ENCODE peak calls at places on chromosomes 12 and 14, in eight cellular contexts. W, M, F, N, U, Y, L and P are unnamed samples.

GRCh38 chr12:43776498-43776897 is 17.7 kb downstream of the IRAK4 start:
- DNase-seq in W (no peak), M (no peak), F (no peak), N (no peak), U (peak), Y (no peak), L (peak), P (no peak)

GRCh38 chr12:45388545-45388944 is 172.7 kb downstream of the ANO6 start:
- DNase-seq in W (no peak), M (peak), F (no peak), N (peak), U (peak), Y (no peak), L (peak), P (no peak)

GRCh38 chr14:105026789-105027563 is 6.1 kb upstream of the CDCA4 start:
- DNase-seq in W (no peak), M (no peak), F (no peak), N (no peak), U (peak), Y (no peak), L (peak), P (no peak)

GRCh38 chr12:116426391-116427136 is 132.6 kb upstream of the MAP1LC3B2 start:
- DNase-seq in W (peak), M (peak), F (peak), N (peak), U (peak), Y (no peak), L (peak), P (peak)

GRCh38 chr12:25806271-25806670 is 152.2 kb upstream of the RASSF8 start:
- DNase-seq in W (no peak), M (no peak), F (no peak), N (no peak), U (peak), Y (no peak), L (no peak), P (no peak)

GRCh38 chr14:92573761-92574498 is 60.3 kb downstream of the RIN3 start:
- DNase-seq in W (peak), M (no peak), F (no peak), N (no peak), U (no peak), Y (no peak), L (no peak), P (no peak)

GRCh38 chr14:100786131-100786530 is 39.8 kb upstream of the MEG3 start:
- DNase-seq in W (no peak), M (no peak), F (no peak), N (no peak), U (no peak), Y (no peak), L (no peak), P (no peak)

GRCh38 chr12:13986031-13986430 is 4.6 kb upstream of the GRIN2B start:
- DNase-seq in W (no peak), M (no peak), F (no peak), N (no peak), U (no peak), Y (no peak), L (no peak), P (no peak)

GRCh38 chr12:47954058-47954457 is 9.3 kb upstream of the TMEM106C start:
- DNase-seq in W (peak), M (peak), F (no peak), N (no peak), U (no peak), Y (no peak), L (no peak), P (no peak)

GRCh38 chr12:53938276-53939140 is at the start of gene HOXC13:
- DNase-seq in W (no peak), M (no peak), F (peak), N (peak), U (no peak), Y (no peak), L (peak), P (peak)

GRCh38 chr14:75911883-75912282 is 69.9 kb downstream of the TGFB3 start:
- DNase-seq in W (no peak), M (peak), F (no peak), N (no peak), U (no peak), Y (no peak), L (no peak), P (no peak)

GRCh38 chr12:67482751-67483661 is 165.5 kb upstream of the DYRK2 start:
- DNase-seq in W (peak), M (peak), F (peak), N (peak), U (peak), Y (peak), L (no peak), P (no peak)

GRCh38 chr14:56524971-56525677 is 54.5 kb upstream of the TMEM260 start:
- DNase-seq in W (no peak), M (no peak), F (no peak), N (no peak), U (no peak), Y (no peak), L (no peak), P (no peak)

GRCh38 chr12:12398026-12398859 is 41.4 kb downstream of the BORCS5 start:
- DNase-seq in W (peak), M (peak), F (peak), N (peak), U (peak), Y (peak), L (peak), P (peak)

GRCh38 chr12:106300761-106301160 is 1.8 kb upstream of the TCP11L2 start:
- DNase-seq in W (no peak), M (no peak), F (no peak), N (no peak), U (no peak), Y (peak), L (no peak), P (no peak)

GRCh38 chr14:55136868-55137785 is 8.1 kb downstream of the LGALS3 start:
- DNase-seq in W (peak), M (peak), F (peak), N (peak), U (peak), Y (no peak), L (no peak), P (no peak)

GRCh38 chr12:68476786-68477185 is 133.9 kb upstream of the RAP1B start:
- DNase-seq in W (no peak), M (no peak), F (no peak), N (no peak), U (no peak), Y (no peak), L (no peak), P (no peak)

GRCh38 chr12:85356596-85357385 is 76.8 kb downstream of the ALX1 start:
- DNase-seq in W (no peak), M (no peak), F (no peak), N (no peak), U (no peak), Y (no peak), L (no peak), P (no peak)

GRCh38 chr12:992647-993046 is 1.6 kb downstream of the ERC1 start:
- DNase-seq in W (no peak), M (no peak), F (no peak), N (no peak), U (no peak), Y (no peak), L (no peak), P (no peak)

GRCh38 chr12:108629824-108630476 is 3.7 kb downstream of the SELPLG start:
- DNase-seq in W (no peak), M (no peak), F (no peak), N (peak), U (peak), Y (peak), L (peak), P (no peak)

GRCh38 chr14:86072134-86072894 is 542.4 kb downstream of the FLRT2 start:
- DNase-seq in W (no peak), M (no peak), F (no peak), N (no peak), U (no peak), Y (no peak), L (no peak), P (no peak)

GRCh38 chr12:18139989-18140596 is 50.1 kb upstream of the RERGL start:
- DNase-seq in W (no peak), M (no peak), F (no peak), N (no peak), U (peak), Y (no peak), L (peak), P (no peak)

GRCh38 chr14:65879218-65880009 is 466.9 kb downstream of the FUT8 start:
- DNase-seq in W (no peak), M (no peak), F (no peak), N (no peak), U (peak), Y (no peak), L (peak), P (no peak)

GRCh38 chr12:19529933-19530630 is 90.8 kb downstream of the AEBP2 start:
- DNase-seq in W (no peak), M (no peak), F (no peak), N (no peak), U (peak), Y (no peak), L (no peak), P (no peak)

GRCh38 chr14:102046337-102047278 is 40.2 kb downstream of the HSP90AA1 start:
- DNase-seq in W (peak), M (peak), F (peak), N (peak), U (peak), Y (peak), L (peak), P (peak)

GRCh38 chr12:132781938-132782337 is 20.3 kb upstream of the ANKLE2 start:
- DNase-seq in W (no peak), M (no peak), F (no peak), N (no peak), U (no peak), Y (no peak), L (no peak), P (no peak)

GRCh38 chr14:58755026-58755929 is 117.5 kb downstream of the DACT1 start:
- DNase-seq in W (no peak), M (no peak), F (peak), N (no peak), U (no peak), Y (no peak), L (no peak), P (no peak)

GRCh38 chr12:58967551-58967950 is 47.2 kb upstream of the LRIG3 start:
- DNase-seq in W (no peak), M (no peak), F (no peak), N (no peak), U (peak), Y (no peak), L (no peak), P (no peak)

GRCh38 chr14:77139540-77140342 is 1.9 kb downstream of the ZDHHC22 start:
- DNase-seq in W (no peak), M (peak), F (peak), N (no peak), U (no peak), Y (no peak), L (peak), P (no peak)

GRCh38 chr14:103072595-103073366 is 11.2 kb upstream of the LBHD2 start:
- DNase-seq in W (peak), M (no peak), F (peak), N (no peak), U (no peak), Y (no peak), L (peak), P (no peak)

GRCh38 chr14:66405158-66405557 is 81.0 kb upstream of the CCDC196 start:
- DNase-seq in W (no peak), M (no peak), F (peak), N (no peak), U (peak), Y (no peak), L (no peak), P (no peak)

GRCh38 chr14:102795060-102795925 is 18.0 kb downstream of the TRAF3 start:
- DNase-seq in W (peak), M (peak), F (peak), N (peak), U (peak), Y (peak), L (peak), P (peak)

GRCh38 chr12:132736913-132737312 is 24.7 kb downstream of the ANKLE2 start:
- DNase-seq in W (no peak), M (no peak), F (no peak), N (no peak), U (no peak), Y (no peak), L (no peak), P (no peak)

GRCh38 chr12:130116791-130117190 is 45.5 kb upstream of the FZD10 start:
- DNase-seq in W (no peak), M (no peak), F (no peak), N (no peak), U (no peak), Y (no peak), L (no peak), P (no peak)

GRCh38 chr14:29896354-29896768 is 31.3 kb downstream of the PRKD1 start:
- DNase-seq in W (no peak), M (no peak), F (no peak), N (no peak), U (no peak), Y (no peak), L (peak), P (no peak)

GRCh38 chr12:10722502-10722904 is 620 bp downstream of the YBX3 start:
- DNase-seq in W (peak), M (peak), F (peak), N (peak), U (peak), Y (peak), L (no peak), P (no peak)

GRCh38 chr14:51865953-51866747 is 5.7 kb downstream of the GNG2 start:
- DNase-seq in W (no peak), M (no peak), F (no peak), N (no peak), U (no peak), Y (no peak), L (no peak), P (no peak)

GRCh38 chr14:67440513-67440912 is 28.5 kb upstream of the PLEK2 start:
- DNase-seq in W (no peak), M (peak), F (peak), N (no peak), U (no peak), Y (no peak), L (no peak), P (no peak)
- H3K4me3 ChIP-seq in W (no peak), M (no peak), F (no peak), N (no peak), U (no peak), Y (no peak), L (no peak), P (no peak)

GRCh38 chr14:24365600-24366374 is 2.2 kb upstream of the NFATC4 start:
- DNase-seq in W (peak), M (peak), F (peak), N (peak), U (peak), Y (peak), L (peak), P (peak)

GRCh38 chr14:24368215-24368561 is 204 bp downstream of the NFATC4 start:
- DNase-seq in W (no peak), M (no peak), F (no peak), N (no peak), U (no peak), Y (no peak), L (no peak), P (no peak)

GRCh38 chr14:24367506-24368214 is at the start of gene NFATC4:
- DNase-seq in W (peak), M (peak), F (peak), N (peak), U (peak), Y (peak), L (peak), P (peak)

GRCh38 chr14:24366375-24366663 is 1.7 kb upstream of the NFATC4 start:
- DNase-seq in W (no peak), M (no peak), F (no peak), N (no peak), U (no peak), Y (no peak), L (no peak), P (no peak)

DNA sequence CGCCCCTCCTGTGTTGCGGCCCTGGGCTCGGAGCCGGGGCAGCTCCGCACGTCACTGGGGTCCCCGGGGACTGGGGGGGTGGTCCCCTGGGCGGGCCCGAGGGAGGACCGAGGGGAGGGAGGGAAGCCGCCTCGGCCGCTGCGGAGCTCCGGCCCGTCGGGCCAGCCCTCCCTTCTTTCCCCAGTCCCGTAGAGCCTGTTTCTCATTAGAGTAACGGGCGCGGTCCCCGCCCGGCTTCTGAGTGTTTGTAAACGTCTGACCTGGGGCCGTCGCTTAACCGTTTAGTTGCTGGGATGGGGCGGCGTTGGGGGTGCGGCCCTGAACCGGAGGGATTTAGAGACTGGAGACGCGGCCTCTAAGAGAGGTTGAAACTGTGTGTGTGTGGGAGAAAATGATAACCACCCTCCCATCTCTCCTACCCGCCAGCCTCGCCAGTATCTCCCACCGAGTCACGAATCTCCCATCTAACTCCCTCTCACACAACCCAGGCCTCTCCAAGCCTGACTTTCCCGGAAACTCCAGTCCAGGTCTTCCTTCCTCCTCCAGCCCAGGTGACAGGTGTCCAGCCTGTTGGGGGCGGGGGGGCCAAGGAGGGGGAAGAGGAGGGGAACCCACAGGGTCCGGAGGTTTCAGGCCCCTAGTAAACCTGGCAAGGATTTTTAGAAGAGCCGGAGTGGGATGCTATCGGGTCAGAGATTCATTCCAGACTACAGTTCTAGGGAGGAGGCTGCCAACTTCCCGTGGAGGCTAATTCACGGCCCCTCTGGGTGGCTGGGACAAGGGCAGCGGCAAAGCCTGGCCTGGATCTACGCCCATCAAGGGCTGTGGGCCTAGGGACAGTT is 1.1 kb upstream of the NFATC4 start:
- DNase-seq in W (peak), M (peak), F (peak), N (peak), U (peak), Y (peak), L (peak), P (peak)
- TF ChIP-seq POLR2A in W (peak), M (peak), F (peak), N (peak), U (no peak), Y (peak), L (no peak), P (no peak)

DNA sequence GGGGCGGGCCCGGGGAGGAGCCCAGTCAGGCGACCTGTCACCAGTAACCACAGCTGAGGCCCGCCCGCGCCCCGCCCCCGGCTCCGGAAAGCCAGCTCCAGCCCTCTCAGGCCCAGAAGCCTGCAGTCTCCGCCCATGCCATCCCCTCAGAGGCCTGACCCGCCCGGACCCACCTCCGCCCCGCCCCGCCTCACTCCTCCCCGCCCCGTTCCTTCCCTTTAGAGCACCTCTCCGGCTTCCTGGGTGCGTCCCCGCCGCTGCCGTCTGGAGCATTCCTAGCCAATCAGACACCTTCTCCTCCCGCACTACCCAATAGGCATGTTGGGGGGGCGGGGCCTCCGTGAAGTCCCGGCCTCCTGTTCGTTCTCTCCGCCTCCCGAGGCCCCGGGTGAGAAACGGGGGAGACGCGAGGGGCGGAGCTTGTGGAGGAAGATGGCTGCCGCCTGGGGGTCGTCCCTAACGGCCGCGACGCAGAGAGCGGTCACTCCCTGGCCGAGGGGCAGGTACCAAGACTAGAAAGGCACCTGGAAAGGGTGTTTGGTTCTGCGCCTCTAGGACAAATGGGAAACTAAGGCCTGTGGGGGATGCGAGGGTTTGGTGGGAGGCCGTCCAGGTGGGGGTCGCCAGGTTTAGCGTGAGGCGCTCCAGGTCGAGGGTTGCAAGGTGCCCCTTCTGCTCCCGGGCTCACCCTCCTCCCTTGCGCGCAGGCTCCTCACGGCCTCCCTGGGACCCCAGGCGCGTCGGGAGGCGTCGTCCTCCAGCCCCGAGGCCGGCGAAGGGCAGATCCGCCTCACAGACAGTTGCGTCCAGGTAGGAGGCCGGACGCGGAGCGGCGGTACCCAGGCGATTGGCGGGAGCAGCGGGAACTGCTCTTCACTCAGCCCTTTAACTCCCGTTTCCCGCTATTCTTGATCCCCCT is at the start of gene ISCA2:
- DNase-seq in W (peak), M (peak), F (peak), N (peak), U (peak), Y (peak), L (peak), P (peak)
- H3K4me3 ChIP-seq in W (peak), M (peak), F (peak), N (peak), U (peak), Y (peak), L (peak), P (peak)

GRCh38 chr14:50532502-50533313 is at the start of gene MAP4K5:
- DNase-seq in W (peak), M (peak), F (peak), N (peak), U (peak), Y (peak), L (peak), P (peak)
- TF ChIP-seq POLR2A in W (peak), M (peak), F (peak), N (peak), U (peak), Y (no peak), L (peak), P (no peak)